ENCODE peak calls at places on chromosome 15, in eight cellular contexts. C is AG08395, Y is heart left ventricle, J is iPS DF 6.9, A is NCI-H460, T is NCI-H774, S is adrenal gland, K is pancreas. P is an unnamed sample.

GRCh38 chr15:89132611-89133242 is 44.5 kb downstream of the ABHD2 start:
- DNase-seq in S (no peak), T (no peak), C (no peak), A (no peak), J (no peak), Y (peak), K (no peak), P (no peak)

GRCh38 chr15:48851956-48852355 is 26.0 kb upstream of the EID1 start:
- DNase-seq in S (no peak), T (no peak), C (no peak), Y (no peak), A (no peak), J (no peak), K (no peak), P (no peak)

GRCh38 chr15:96334017-96334704 is 3.7 kb downstream of the NR2F2 start:
- DNase-seq in C (no peak), A (no peak), S (peak), K (no peak), Y (no peak), T (no peak), J (no peak), P (peak)

GRCh38 chr15:77187751-77188464 is 117.0 kb upstream of the TSPAN3 start:
- DNase-seq in A (no peak), S (peak), K (no peak), T (no peak), Y (peak), J (no peak), C (peak), P (no peak)

GRCh38 chr15:88802250-88802990 is 816 bp upstream of the ACAN start:
- DNase-seq in T (no peak), C (no peak), A (no peak), Y (no peak), J (no peak), K (no peak), S (no peak), P (no peak)

GRCh38 chr15:74725845-74726773 is 781 bp upstream of the CYP1A1 start:
- DNase-seq in A (no peak), J (no peak), Y (peak), T (peak), S (peak), K (peak), C (peak), P (peak)

GRCh38 chr15:24678485-24678884 is 2.9 kb downstream of the NPAP1 start:
- DNase-seq in A (no peak), S (no peak), C (no peak), T (no peak), K (no peak), Y (no peak), J (no peak), P (peak)

GRCh38 chr15:64636101-64636500 is 139.3 kb downstream of the RBPMS2 start:
- DNase-seq in Y (no peak), T (no peak), K (no peak), J (no peak), A (no peak), S (no peak), C (no peak), P (no peak)

GRCh38 chr15:83063555-83063954 is 3.5 kb downstream of the BTBD1 start:
- DNase-seq in K (no peak), A (no peak), C (no peak), T (no peak), Y (no peak), J (no peak), S (no peak), P (no peak)

GRCh38 chr15:42994546-42994945 is 74.0 kb upstream of the TTBK2 start:
- DNase-seq in S (no peak), Y (no peak), A (no peak), K (no peak), T (no peak), C (peak), J (no peak), P (no peak)

GRCh38 chr15:75733761-75734651 is 21.4 kb upstream of the CSPG4 start:
- DNase-seq in J (no peak), Y (no peak), S (no peak), C (no peak), K (no peak), A (no peak), T (no peak), P (no peak)

GRCh38 chr15:38688761-38689160 is 124.1 kb upstream of the RASGRP1 start:
- DNase-seq in J (no peak), Y (no peak), C (no peak), A (no peak), K (no peak), S (no peak), T (no peak), P (no peak)

GRCh38 chr15:86906406-86906805 is 826.7 kb downstream of the AGBL1 start:
- DNase-seq in T (no peak), J (no peak), K (no peak), Y (no peak), S (no peak), C (no peak), A (no peak), P (no peak)

GRCh38 chr15:52651868-52652267 is 27.3 kb downstream of the ATOSA start:
- DNase-seq in A (peak), J (peak), Y (peak), S (peak), K (peak), C (peak), T (peak), P (peak)

GRCh38 chr15:48579945-48580671 is 65.4 kb downstream of the FBN1 start:
- DNase-seq in J (no peak), K (no peak), C (no peak), S (no peak), T (no peak), A (no peak), Y (no peak), P (no peak)

GRCh38 chr15:66369773-66370651 is 13.5 kb upstream of the TIPIN start:
- DNase-seq in A (no peak), S (no peak), Y (no peak), T (no peak), K (no peak), C (peak), J (no peak), P (peak)

GRCh38 chr15:72727154-72727553 is 41.1 kb downstream of the BBS4 start:
- DNase-seq in Y (no peak), T (no peak), J (no peak), C (no peak), K (no peak), A (no peak), S (no peak), P (no peak)

GRCh38 chr15:49468440-49468839 is 45.4 kb downstream of the FGF7 start:
- DNase-seq in S (no peak), J (no peak), T (no peak), C (peak), Y (no peak), A (peak), K (no peak), P (peak)

GRCh38 chr15:83207622-83208356 is at the start of gene HDGFL3:
- DNase-seq in C (peak), T (peak), J (no peak), A (peak), Y (peak), K (peak), S (peak), P (peak)

GRCh38 chr15:39642011-39642640 is 61.2 kb downstream of the THBS1 start:
- DNase-seq in Y (no peak), J (no peak), A (no peak), T (no peak), K (no peak), C (peak), S (no peak), P (no peak)

GRCh38 chr15:29822100-29822684 is at the start of gene TJP1:
- DNase-seq in S (peak), A (peak), Y (peak), J (no peak), C (peak), T (peak), K (peak), P (peak)

GRCh38 chr15:92839696-92840095 is 60.4 kb upstream of the CHD2 start:
- DNase-seq in S (no peak), J (no peak), K (no peak), T (peak), Y (no peak), C (no peak), A (no peak), P (no peak)

GRCh38 chr15:78104119-78104479 is 11.7 kb downstream of the SH2D7 start:
- DNase-seq in K (no peak), C (no peak), A (no peak), Y (no peak), S (no peak), T (no peak), J (no peak), P (peak)

GRCh38 chr15:28935316-28935715 is 49.5 kb downstream of the APBA2 start:
- DNase-seq in K (no peak), Y (no peak), S (no peak), J (no peak), C (no peak), A (no peak), T (no peak), P (no peak)

GRCh38 chr15:94100814-94101213 is 130.5 kb upstream of the MCTP2 start:
- DNase-seq in T (no peak), Y (no peak), A (no peak), J (no peak), S (no peak), K (no peak), C (peak), P (no peak)

GRCh38 chr15:43134157-43134637 is 811 bp downstream of the TMEM62 start:
- DNase-seq in Y (no peak), J (no peak), K (no peak), A (no peak), T (no peak), S (no peak), C (no peak), P (peak)

GRCh38 chr15:58440181-58440910 is 8.6 kb downstream of the LIPC start:
- DNase-seq in Y (no peak), A (no peak), T (no peak), K (no peak), S (peak), J (no peak), C (peak), P (peak)

GRCh38 chr15:65211157-65211982 is at the start of gene CILP:
- DNase-seq in T (no peak), S (no peak), Y (peak), C (peak), J (no peak), A (no peak), K (no peak), P (no peak)

GRCh38 chr15:80967451-80967850 is 22.2 kb downstream of the MESD start:
- DNase-seq in T (no peak), K (no peak), Y (no peak), J (peak), S (no peak), C (peak), A (no peak), P (no peak)

GRCh38 chr15:67174864-67175573 is 79.4 kb downstream of the AAGAB start:
- DNase-seq in A (no peak), T (no peak), Y (no peak), C (no peak), J (no peak), K (no peak), S (no peak), P (no peak)

GRCh38 chr15:66123799-66124198 is 129.8 kb downstream of the MEGF11 start:
- DNase-seq in J (no peak), S (no peak), K (no peak), A (no peak), T (no peak), C (no peak), Y (no peak), P (no peak)

GRCh38 chr15:40844543-40844981 is 714 bp downstream of the SPINT1 start:
- DNase-seq in K (peak), C (peak), S (no peak), T (no peak), A (no peak), Y (peak), J (no peak), P (no peak)

GRCh38 chr15:38516636-38517035 is 48.0 kb downstream of the RASGRP1 start:
- DNase-seq in A (no peak), C (no peak), T (no peak), K (no peak), Y (no peak), J (no peak), S (no peak), P (no peak)

GRCh38 chr15:41284425-41285177 is 47.8 kb downstream of the OIP5 start:
- DNase-seq in J (no peak), C (peak), T (no peak), K (no peak), S (peak), Y (peak), A (peak), P (peak)

GRCh38 chr15:37888356-37888755 is 46.1 kb upstream of the TMCO5A start:
- DNase-seq in S (no peak), C (no peak), J (no peak), A (no peak), Y (no peak), K (no peak), T (no peak), P (no peak)

GRCh38 chr15:52678036-52678467 is 1.1 kb downstream of the ATOSA start:
- DNase-seq in J (no peak), C (peak), S (peak), K (peak), T (peak), A (peak), Y (peak), P (no peak)

GRCh38 chr15:77696006-77696631 is 63.4 kb upstream of the LINGO1 start:
- DNase-seq in T (no peak), J (no peak), K (no peak), S (no peak), A (no peak), C (no peak), Y (no peak), P (no peak)

GRCh38 chr15:100879046-100879445 is 585 bp upstream of the ALDH1A3 start:
- DNase-seq in S (no peak), J (no peak), T (no peak), A (no peak), C (no peak), K (peak), Y (no peak), P (peak)

GRCh38 chr15:75130597-75131268 is 70.9 kb upstream of the C15orf39 start:
- DNase-seq in K (no peak), C (no peak), Y (no peak), A (no peak), T (no peak), S (no peak), J (no peak), P (no peak)

P was measured in T47D.